ENCODE peak calls at places on chromosomes 7 and 10, in nine cellular contexts. One of them, this sample, is unnamed.

GRCh38 chr7:114784756-114785155 is 137.1 kb upstream of the MDFIC start:
- DNase-seq in fibroblast of lung: no peak
- DNase-seq in Peyer's patch: no peak
- DNase-seq in glutamatergic neuron: no peak
- DNase-seq in AG09319: no peak
- DNase-seq in Panc1: no peak
- DNase-seq in heart left ventricle: no peak
- DNase-seq in H1: no peak
- DNase-seq in GM12865: no peak
- DNase-seq in this sample: no peak

GRCh38 chr7:47873767-47874166 is 74.5 kb downstream of the PKD1L1 start:
- DNase-seq in fibroblast of lung: no peak
- DNase-seq in Peyer's patch: no peak
- DNase-seq in glutamatergic neuron: no peak
- DNase-seq in AG09319: no peak
- DNase-seq in Panc1: peak
- DNase-seq in heart left ventricle: no peak
- DNase-seq in H1: no peak
- DNase-seq in GM12865: no peak
- DNase-seq in this sample: no peak

GRCh38 chr10:11773777-11774441 is 31.7 kb downstream of the ECHDC3 start:
- DNase-seq in fibroblast of lung: no peak
- DNase-seq in Peyer's patch: no peak
- DNase-seq in glutamatergic neuron: no peak
- DNase-seq in AG09319: no peak
- DNase-seq in Panc1: no peak
- DNase-seq in heart left ventricle: no peak
- DNase-seq in H1: no peak
- DNase-seq in GM12865: no peak
- DNase-seq in this sample: no peak

GRCh38 chr10:27448926-27449325 is 55.2 kb upstream of the RAB18 start:
- DNase-seq in fibroblast of lung: peak
- DNase-seq in Peyer's patch: no peak
- DNase-seq in glutamatergic neuron: no peak
- DNase-seq in AG09319: no peak
- DNase-seq in Panc1: no peak
- DNase-seq in heart left ventricle: no peak
- DNase-seq in H1: peak
- DNase-seq in GM12865: no peak
- DNase-seq in this sample: no peak

GRCh38 chr10:124732931-124733536 is 11.1 kb downstream of the FAM53B start:
- DNase-seq in fibroblast of lung: no peak
- DNase-seq in Peyer's patch: no peak
- DNase-seq in glutamatergic neuron: no peak
- DNase-seq in AG09319: no peak
- DNase-seq in Panc1: no peak
- DNase-seq in heart left ventricle: no peak
- DNase-seq in H1: no peak
- DNase-seq in GM12865: peak
- DNase-seq in this sample: no peak

GRCh38 chr7:66070222-66070621 is 5.4 kb upstream of the ASL start:
- DNase-seq in fibroblast of lung: no peak
- DNase-seq in Peyer's patch: no peak
- DNase-seq in glutamatergic neuron: no peak
- DNase-seq in AG09319: no peak
- DNase-seq in Panc1: no peak
- DNase-seq in heart left ventricle: no peak
- DNase-seq in H1: no peak
- DNase-seq in GM12865: no peak
- DNase-seq in this sample: no peak

GRCh38 chr7:5428470-5429252 is 5.0 kb upstream of the TNRC18 start:
- DNase-seq in fibroblast of lung: peak
- DNase-seq in Peyer's patch: peak
- DNase-seq in glutamatergic neuron: peak
- DNase-seq in AG09319: peak
- DNase-seq in Panc1: no peak
- DNase-seq in heart left ventricle: peak
- DNase-seq in H1: no peak
- DNase-seq in GM12865: no peak
- DNase-seq in this sample: peak

GRCh38 chr7:111833461-111833860 is 271.2 kb upstream of the IMMP2L start:
- DNase-seq in fibroblast of lung: no peak
- DNase-seq in Peyer's patch: no peak
- DNase-seq in glutamatergic neuron: no peak
- DNase-seq in AG09319: no peak
- DNase-seq in Panc1: no peak
- DNase-seq in heart left ventricle: no peak
- DNase-seq in H1: no peak
- DNase-seq in GM12865: no peak
- DNase-seq in this sample: no peak

GRCh38 chr7:5831196-5831595 is 49.4 kb upstream of the OCM start:
- DNase-seq in fibroblast of lung: no peak
- DNase-seq in Peyer's patch: no peak
- DNase-seq in glutamatergic neuron: peak
- DNase-seq in AG09319: no peak
- DNase-seq in Panc1: no peak
- DNase-seq in heart left ventricle: peak
- DNase-seq in H1: no peak
- DNase-seq in GM12865: no peak
- DNase-seq in this sample: no peak

GRCh38 chr7:75967573-75967997 is 26.8 kb downstream of the TMEM120A start:
- DNase-seq in fibroblast of lung: peak
- DNase-seq in Peyer's patch: no peak
- DNase-seq in glutamatergic neuron: no peak
- DNase-seq in AG09319: no peak
- DNase-seq in Panc1: no peak
- DNase-seq in heart left ventricle: no peak
- DNase-seq in H1: no peak
- DNase-seq in GM12865: no peak
- DNase-seq in this sample: no peak

GRCh38 chr10:95841711-95842498 is 65.9 kb upstream of the CC2D2B start:
- DNase-seq in fibroblast of lung: peak
- DNase-seq in Peyer's patch: no peak
- DNase-seq in glutamatergic neuron: no peak
- DNase-seq in AG09319: peak
- DNase-seq in Panc1: no peak
- DNase-seq in heart left ventricle: peak
- DNase-seq in H1: peak
- DNase-seq in GM12865: peak
- DNase-seq in this sample: no peak

GRCh38 chr7:1967512-1968396 is 265.0 kb downstream of the MAD1L1 start:
- DNase-seq in fibroblast of lung: no peak
- DNase-seq in Peyer's patch: no peak
- DNase-seq in glutamatergic neuron: peak
- DNase-seq in AG09319: no peak
- DNase-seq in Panc1: no peak
- DNase-seq in heart left ventricle: no peak
- DNase-seq in H1: no peak
- DNase-seq in GM12865: no peak
- DNase-seq in this sample: no peak

GRCh38 chr10:93894516-93895378 is 969 bp downstream of the SLC35G1 start:
- DNase-seq in fibroblast of lung: peak
- DNase-seq in Peyer's patch: no peak
- DNase-seq in glutamatergic neuron: no peak
- DNase-seq in AG09319: no peak
- DNase-seq in Panc1: no peak
- DNase-seq in heart left ventricle: no peak
- DNase-seq in H1: no peak
- DNase-seq in GM12865: no peak
- DNase-seq in this sample: no peak

GRCh38 chr7:21886396-21886795 is 59.3 kb downstream of the CDCA7L start:
- DNase-seq in fibroblast of lung: no peak
- DNase-seq in Peyer's patch: no peak
- DNase-seq in glutamatergic neuron: no peak
- DNase-seq in AG09319: no peak
- DNase-seq in Panc1: no peak
- DNase-seq in heart left ventricle: no peak
- DNase-seq in H1: no peak
- DNase-seq in GM12865: no peak
- DNase-seq in this sample: no peak

GRCh38 chr7:129947701-129948100 is 5.1 kb downstream of the UBE2H start:
- DNase-seq in fibroblast of lung: peak
- DNase-seq in Peyer's patch: no peak
- DNase-seq in glutamatergic neuron: no peak
- DNase-seq in AG09319: no peak
- DNase-seq in Panc1: no peak
- DNase-seq in heart left ventricle: no peak
- DNase-seq in H1: no peak
- DNase-seq in GM12865: no peak
- DNase-seq in this sample: no peak

GRCh38 chr7:4279210-4279609 is 402.9 kb upstream of the FOXK1 start:
- DNase-seq in fibroblast of lung: no peak
- DNase-seq in Peyer's patch: no peak
- DNase-seq in glutamatergic neuron: no peak
- DNase-seq in AG09319: no peak
- DNase-seq in Panc1: no peak
- DNase-seq in heart left ventricle: no peak
- DNase-seq in H1: no peak
- DNase-seq in GM12865: no peak
- DNase-seq in this sample: no peak

GRCh38 chr7:16315280-16315679 is 106.1 kb downstream of the CRPPA start:
- DNase-seq in fibroblast of lung: no peak
- DNase-seq in Peyer's patch: no peak
- DNase-seq in glutamatergic neuron: no peak
- DNase-seq in AG09319: no peak
- DNase-seq in Panc1: no peak
- DNase-seq in heart left ventricle: no peak
- DNase-seq in H1: no peak
- DNase-seq in GM12865: no peak
- DNase-seq in this sample: no peak

GRCh38 chr7:131602304-131602993 is 46.0 kb upstream of the PODXL start:
- DNase-seq in fibroblast of lung: no peak
- DNase-seq in Peyer's patch: no peak
- DNase-seq in glutamatergic neuron: no peak
- DNase-seq in AG09319: no peak
- DNase-seq in Panc1: no peak
- DNase-seq in heart left ventricle: no peak
- DNase-seq in H1: no peak
- DNase-seq in GM12865: no peak
- DNase-seq in this sample: no peak

GRCh38 chr10:114930320-114930719 is 7.7 kb upstream of the TRUB1 start:
- DNase-seq in fibroblast of lung: no peak
- DNase-seq in Peyer's patch: no peak
- DNase-seq in glutamatergic neuron: no peak
- DNase-seq in AG09319: no peak
- DNase-seq in Panc1: no peak
- DNase-seq in heart left ventricle: no peak
- DNase-seq in H1: no peak
- DNase-seq in GM12865: no peak
- DNase-seq in this sample: no peak

GRCh38 chr10:58697691-58698090 is 185.0 kb downstream of the BICC1 start:
- DNase-seq in fibroblast of lung: no peak
- DNase-seq in Peyer's patch: no peak
- DNase-seq in glutamatergic neuron: no peak
- DNase-seq in AG09319: no peak
- DNase-seq in Panc1: no peak
- DNase-seq in heart left ventricle: no peak
- DNase-seq in H1: no peak
- DNase-seq in GM12865: no peak
- DNase-seq in this sample: no peak

GRCh38 chr10:100325164-100325563 is 4.9 kb downstream of the PKD2L1 start:
- DNase-seq in fibroblast of lung: no peak
- DNase-seq in Peyer's patch: no peak
- DNase-seq in glutamatergic neuron: no peak
- DNase-seq in AG09319: no peak
- DNase-seq in Panc1: no peak
- DNase-seq in heart left ventricle: no peak
- DNase-seq in H1: no peak
- DNase-seq in GM12865: no peak
- DNase-seq in this sample: no peak

GRCh38 chr7:134255814-134256213 is 60.9 kb downstream of the SLC35B4 start:
- DNase-seq in fibroblast of lung: no peak
- DNase-seq in Peyer's patch: no peak
- DNase-seq in glutamatergic neuron: no peak
- DNase-seq in AG09319: no peak
- DNase-seq in Panc1: no peak
- DNase-seq in heart left ventricle: no peak
- DNase-seq in H1: peak
- DNase-seq in GM12865: no peak
- DNase-seq in this sample: no peak

GRCh38 chr7:134254311-134254710 is 62.4 kb downstream of the SLC35B4 start:
- DNase-seq in fibroblast of lung: peak
- DNase-seq in Peyer's patch: no peak
- DNase-seq in glutamatergic neuron: no peak
- DNase-seq in AG09319: no peak
- DNase-seq in Panc1: no peak
- DNase-seq in heart left ventricle: no peak
- DNase-seq in H1: no peak
- DNase-seq in GM12865: peak
- DNase-seq in this sample: no peak
- TF ChIP-seq CTCF in fibroblast of lung: peak
- TF ChIP-seq CTCF in Peyer's patch: no peak
- TF ChIP-seq CTCF in glutamatergic neuron: no peak
- TF ChIP-seq CTCF in AG09319: peak
- TF ChIP-seq CTCF in Panc1: peak
- TF ChIP-seq CTCF in heart left ventricle: no peak
- TF ChIP-seq CTCF in H1: peak
- TF ChIP-seq CTCF in GM12865: no peak
- TF ChIP-seq CTCF in this sample: no peak

GRCh38 chr7:33686001-33686591 is 219.2 kb upstream of the BMPER start:
- DNase-seq in fibroblast of lung: no peak
- DNase-seq in Peyer's patch: no peak
- DNase-seq in glutamatergic neuron: no peak
- DNase-seq in AG09319: no peak
- DNase-seq in Panc1: no peak
- DNase-seq in heart left ventricle: no peak
- DNase-seq in H1: no peak
- DNase-seq in GM12865: no peak
- DNase-seq in this sample: no peak
- TF ChIP-seq CTCF in fibroblast of lung: no peak
- TF ChIP-seq CTCF in Peyer's patch: no peak
- TF ChIP-seq CTCF in glutamatergic neuron: no peak
- TF ChIP-seq CTCF in AG09319: no peak
- TF ChIP-seq CTCF in Panc1: no peak
- TF ChIP-seq CTCF in heart left ventricle: no peak
- TF ChIP-seq CTCF in H1: peak
- TF ChIP-seq CTCF in GM12865: no peak
- TF ChIP-seq CTCF in this sample: no peak

GRCh38 chr7:8719102-8719501 is 285.7 kb downstream of the NXPH1 start:
- DNase-seq in fibroblast of lung: no peak
- DNase-seq in Peyer's patch: no peak
- DNase-seq in glutamatergic neuron: no peak
- DNase-seq in AG09319: no peak
- DNase-seq in Panc1: no peak
- DNase-seq in heart left ventricle: no peak
- DNase-seq in H1: no peak
- DNase-seq in GM12865: no peak
- DNase-seq in this sample: no peak

GRCh38 chr7:8724080-8724718 is 290.8 kb downstream of the NXPH1 start:
- DNase-seq in fibroblast of lung: no peak
- DNase-seq in Peyer's patch: no peak
- DNase-seq in glutamatergic neuron: peak
- DNase-seq in AG09319: no peak
- DNase-seq in Panc1: peak
- DNase-seq in heart left ventricle: no peak
- DNase-seq in H1: peak
- DNase-seq in GM12865: peak
- DNase-seq in this sample: no peak
- TF ChIP-seq CTCF in fibroblast of lung: no peak
- TF ChIP-seq CTCF in Peyer's patch: no peak
- TF ChIP-seq CTCF in glutamatergic neuron: peak
- TF ChIP-seq CTCF in AG09319: no peak
- TF ChIP-seq CTCF in Panc1: peak
- TF ChIP-seq CTCF in heart left ventricle: peak
- TF ChIP-seq CTCF in H1: peak
- TF ChIP-seq CTCF in GM12865: peak
- TF ChIP-seq CTCF in this sample: no peak

GRCh38 chr7:151992375-151992774 is 33.1 kb upstream of the GALNT11 start:
- DNase-seq in fibroblast of lung: peak
- DNase-seq in Peyer's patch: peak
- DNase-seq in glutamatergic neuron: peak
- DNase-seq in AG09319: no peak
- DNase-seq in Panc1: peak
- DNase-seq in heart left ventricle: peak
- DNase-seq in H1: peak
- DNase-seq in GM12865: peak
- DNase-seq in this sample: no peak
- TF ChIP-seq CTCF in fibroblast of lung: no peak
- TF ChIP-seq CTCF in Peyer's patch: no peak
- TF ChIP-seq CTCF in glutamatergic neuron: no peak
- TF ChIP-seq CTCF in AG09319: no peak
- TF ChIP-seq CTCF in Panc1: peak
- TF ChIP-seq CTCF in heart left ventricle: peak
- TF ChIP-seq CTCF in H1: peak
- TF ChIP-seq CTCF in GM12865: peak
- TF ChIP-seq CTCF in this sample: no peak

This sample was measured in activated B cell treated with CpG ODN at 0.5 μM for 24 hours.